ENCODE peak calls at places on chromosome 22, in eight cellular contexts. One of them, this sample, is unnamed.

GRCh38 chr22:46433318-46433717 is 97.8 kb downstream of the TRMU start:
- DNase-seq in GM23248: no peak
- DNase-seq in CD4-positive, CD25-positive, alpha-beta regulatory T cell: no peak
- DNase-seq in kidney: no peak
- DNase-seq in lung: no peak
- DNase-seq in mammary epithelial cell: no peak
- DNase-seq in osteoblast: no peak
- DNase-seq in neuronal stem cell: no peak
- DNase-seq in this sample: no peak

GRCh38 chr22:28435271-28435825 is 244.3 kb downstream of the TTC28 start:
- DNase-seq in osteoblast: no peak
- DNase-seq in neuronal stem cell: no peak
- DNase-seq in CD4-positive, CD25-positive, alpha-beta regulatory T cell: no peak
- DNase-seq in GM23248: peak; percentile 37
- DNase-seq in mammary epithelial cell: peak; percentile 47
- DNase-seq in lung: peak; percentile 45
- DNase-seq in kidney: no peak
- DNase-seq in this sample: no peak

GRCh38 chr22:46104170-46104880 is 46.0 kb upstream of the PPARA start:
- DNase-seq in kidney: no peak
- DNase-seq in GM23248: peak; percentile 50
- DNase-seq in mammary epithelial cell: peak; percentile 46
- DNase-seq in neuronal stem cell: no peak
- DNase-seq in CD4-positive, CD25-positive, alpha-beta regulatory T cell: no peak
- DNase-seq in osteoblast: no peak
- DNase-seq in lung: no peak
- DNase-seq in this sample: no peak

GRCh38 chr22:41682033-41682807 is 6.4 kb downstream of the SNU13 start:
- DNase-seq in neuronal stem cell: peak; percentile 66
- DNase-seq in GM23248: peak; percentile 88
- DNase-seq in mammary epithelial cell: peak; percentile 75
- DNase-seq in CD4-positive, CD25-positive, alpha-beta regulatory T cell: peak; percentile 88
- DNase-seq in kidney: peak; percentile 95
- DNase-seq in lung: peak; percentile 88
- DNase-seq in osteoblast: peak; percentile 95
- DNase-seq in this sample: peak; percentile 76

GRCh38 chr22:32695451-32695891 is 106.0 kb upstream of the TIMP3 start:
- DNase-seq in CD4-positive, CD25-positive, alpha-beta regulatory T cell: no peak
- DNase-seq in mammary epithelial cell: peak; percentile 69
- DNase-seq in neuronal stem cell: no peak
- DNase-seq in lung: no peak
- DNase-seq in GM23248: peak; percentile 88
- DNase-seq in osteoblast: peak; percentile 91
- DNase-seq in kidney: no peak
- DNase-seq in this sample: no peak

GRCh38 chr22:45064313-45065268 is 54.8 kb upstream of the PHF21B start:
- DNase-seq in GM23248: peak; percentile 91
- DNase-seq in osteoblast: peak; percentile 96
- DNase-seq in CD4-positive, CD25-positive, alpha-beta regulatory T cell: peak; percentile 5
- DNase-seq in lung: no peak
- DNase-seq in neuronal stem cell: no peak
- DNase-seq in mammary epithelial cell: peak; percentile 92
- DNase-seq in kidney: no peak
- DNase-seq in this sample: no peak

GRCh38 chr22:19178659-19179471 is at the start of gene SLC25A1:
- DNase-seq in osteoblast: peak; percentile 99
- DNase-seq in lung: peak; percentile 90
- DNase-seq in CD4-positive, CD25-positive, alpha-beta regulatory T cell: peak; percentile 50
- DNase-seq in GM23248: peak; percentile 94
- DNase-seq in neuronal stem cell: peak; percentile 90
- DNase-seq in kidney: peak; percentile 96
- DNase-seq in mammary epithelial cell: peak; percentile 88
- DNase-seq in this sample: peak; percentile 60

GRCh38 chr22:17258015-17258827 is 39.0 kb upstream of the ADA2 start:
- DNase-seq in GM23248: peak; percentile 15
- DNase-seq in CD4-positive, CD25-positive, alpha-beta regulatory T cell: peak; percentile 52
- DNase-seq in lung: peak; percentile 42
- DNase-seq in kidney: peak; percentile 85
- DNase-seq in neuronal stem cell: peak; percentile 75
- DNase-seq in osteoblast: peak; percentile 56
- DNase-seq in mammary epithelial cell: peak; percentile 65
- DNase-seq in this sample: peak; percentile 56

GRCh38 chr22:19576460-19577421 is 52.5 kb upstream of the CLDN5 start:
- DNase-seq in CD4-positive, CD25-positive, alpha-beta regulatory T cell: no peak
- DNase-seq in mammary epithelial cell: peak; percentile 83
- DNase-seq in GM23248: peak; percentile 87
- DNase-seq in neuronal stem cell: no peak
- DNase-seq in kidney: no peak
- DNase-seq in lung: no peak
- DNase-seq in osteoblast: peak; percentile 94
- DNase-seq in this sample: no peak

GRCh38 chr22:36913431-36914382 is at the start of gene CSF2RB:
- DNase-seq in lung: peak; percentile 58
- DNase-seq in CD4-positive, CD25-positive, alpha-beta regulatory T cell: no peak
- DNase-seq in osteoblast: peak; percentile 19
- DNase-seq in mammary epithelial cell: no peak
- DNase-seq in GM23248: no peak
- DNase-seq in neuronal stem cell: no peak
- DNase-seq in kidney: peak; percentile 67
- DNase-seq in this sample: no peak
- H3K4me3 ChIP-seq in lung: peak within 1 kb of the TSS; percentile 21
- H3K4me3 ChIP-seq in CD4-positive, CD25-positive, alpha-beta regulatory T cell: peak within 1 kb of the TSS; percentile 89
- H3K4me3 ChIP-seq in osteoblast: no peak within 1 kb of the TSS
- H3K4me3 ChIP-seq in mammary epithelial cell: no peak within 1 kb of the TSS
- H3K4me3 ChIP-seq in GM23248: no peak within 1 kb of the TSS
- H3K4me3 ChIP-seq in neuronal stem cell: peak within 1 kb of the TSS; percentile 23
- H3K4me3 ChIP-seq in kidney: no peak within 1 kb of the TSS
- H3K4me3 ChIP-seq in this sample: no peak within 1 kb of the TSS

DNA sequence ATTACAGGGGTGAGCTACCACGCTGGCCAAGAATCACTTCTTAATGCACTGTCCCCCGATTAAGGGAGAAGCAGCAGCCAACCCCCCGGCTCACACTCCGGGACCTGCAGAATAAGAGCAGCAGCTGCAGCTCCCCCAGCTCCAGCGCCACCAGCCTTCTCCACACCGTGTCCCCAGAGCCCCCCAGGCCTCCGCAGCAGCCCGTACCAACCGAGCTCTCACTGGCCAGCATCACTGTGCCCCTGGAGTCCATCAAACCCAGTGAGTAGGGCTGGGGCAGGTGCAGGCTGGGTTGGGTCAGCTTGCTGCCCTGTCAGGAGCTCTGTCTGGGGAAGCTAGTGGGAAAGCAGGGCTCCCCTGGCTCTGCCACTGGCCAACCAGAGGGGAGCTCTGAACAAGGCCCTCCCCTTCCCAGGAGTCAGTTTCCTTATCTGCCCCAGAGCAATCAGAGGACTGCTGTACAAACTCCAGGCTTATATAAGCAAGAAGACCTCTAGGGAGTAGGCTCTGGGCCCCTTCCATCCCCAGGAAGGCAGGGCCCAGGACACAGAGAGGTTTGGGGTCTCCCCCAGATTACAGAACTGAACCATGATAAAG is 8.5 kb upstream of the SH3BP1 start:
- DNase-seq in mammary epithelial cell: no peak
- DNase-seq in lung: no peak
- DNase-seq in CD4-positive, CD25-positive, alpha-beta regulatory T cell: no peak
- DNase-seq in kidney: no peak
- DNase-seq in osteoblast: peak; percentile 74
- DNase-seq in GM23248: no peak
- DNase-seq in neuronal stem cell: no peak
- DNase-seq in this sample: no peak
- H3K4me1 ChIP-seq in mammary epithelial cell: peaks cover 8% of the 10 kb centered on the region
- H3K4me1 ChIP-seq in lung: peaks cover 7% of the 10 kb centered on the region
- H3K4me1 ChIP-seq in CD4-positive, CD25-positive, alpha-beta regulatory T cell: peaks cover 83% of the 10 kb centered on the region
- H3K4me1 ChIP-seq in kidney: peaks cover 22% of the 10 kb centered on the region
- H3K4me1 ChIP-seq in osteoblast: peaks cover 20% of the 10 kb centered on the region
- H3K4me1 ChIP-seq in GM23248: peaks cover 22% of the 10 kb centered on the region
- H3K4me1 ChIP-seq in neuronal stem cell: peaks cover 22% of the 10 kb centered on the region
- H3K4me1 ChIP-seq in this sample: peaks cover 77% of the 10 kb centered on the region

DNA sequence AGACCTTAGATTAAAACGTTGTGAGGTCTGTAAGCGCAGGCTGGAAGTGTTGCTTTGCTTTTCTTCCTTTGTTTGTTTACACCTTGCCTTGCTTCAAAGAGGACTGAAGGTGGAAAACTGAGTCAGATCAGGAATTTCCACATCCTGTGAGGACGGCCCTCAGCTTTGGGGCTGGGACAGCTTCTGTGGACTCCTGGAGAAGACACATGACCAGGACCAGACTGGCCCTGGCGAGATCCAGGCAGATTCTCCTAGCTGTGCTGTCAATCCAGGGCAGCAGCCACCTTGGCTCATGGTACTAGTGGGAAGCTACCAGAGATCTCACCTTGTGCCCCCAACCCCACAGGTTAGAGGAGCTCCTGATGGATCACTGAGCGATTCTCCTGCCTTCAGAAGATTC is 1461.9 kb downstream of the TBC1D22A start:
- DNase-seq in GM23248: no peak
- DNase-seq in kidney: no peak
- DNase-seq in CD4-positive, CD25-positive, alpha-beta regulatory T cell: no peak
- DNase-seq in lung: no peak
- DNase-seq in osteoblast: no peak
- DNase-seq in mammary epithelial cell: no peak
- DNase-seq in neuronal stem cell: no peak
- DNase-seq in this sample: no peak
- H3K9me3 ChIP-seq in GM23248: no peaks in the 10 kb centered on the region
- H3K9me3 ChIP-seq in kidney: no peaks in the 10 kb centered on the region
- H3K9me3 ChIP-seq in CD4-positive, CD25-positive, alpha-beta regulatory T cell: no peaks in the 10 kb centered on the region
- H3K9me3 ChIP-seq in lung: no peaks in the 10 kb centered on the region
- H3K9me3 ChIP-seq in osteoblast: no peaks in the 10 kb centered on the region
- H3K9me3 ChIP-seq in mammary epithelial cell: peaks cover 52% of the 10 kb centered on the region
- H3K9me3 ChIP-seq in neuronal stem cell: no peaks in the 10 kb centered on the region
- H3K9me3 ChIP-seq in this sample: no peaks in the 10 kb centered on the region

GRCh38 chr22:23569291-23569690 is 10.8 kb downstream of the IGLL1 start:
- DNase-seq in CD4-positive, CD25-positive, alpha-beta regulatory T cell: no peak
- DNase-seq in lung: no peak
- DNase-seq in mammary epithelial cell: no peak
- DNase-seq in GM23248: no peak
- DNase-seq in kidney: peak; percentile 36
- DNase-seq in osteoblast: no peak
- DNase-seq in neuronal stem cell: no peak
- DNase-seq in this sample: no peak

GRCh38 chr22:23565942-23566715 is 14.0 kb downstream of the IGLL1 start:
- DNase-seq in osteoblast: peak; percentile 77
- DNase-seq in CD4-positive, CD25-positive, alpha-beta regulatory T cell: no peak
- DNase-seq in GM23248: no peak
- DNase-seq in mammary epithelial cell: no peak
- DNase-seq in kidney: peak; percentile 77
- DNase-seq in lung: no peak
- DNase-seq in neuronal stem cell: peak; percentile 55
- DNase-seq in this sample: no peak

GRCh38 chr22:23564276-23564675 is 15.8 kb downstream of the IGLL1 start:
- DNase-seq in osteoblast: peak; percentile 81
- DNase-seq in neuronal stem cell: no peak
- DNase-seq in mammary epithelial cell: no peak
- DNase-seq in CD4-positive, CD25-positive, alpha-beta regulatory T cell: no peak
- DNase-seq in GM23248: no peak
- DNase-seq in kidney: peak; percentile 39
- DNase-seq in lung: no peak
- DNase-seq in this sample: no peak

GRCh38 chr22:23565288-23565941 is 14.7 kb downstream of the IGLL1 start:
- DNase-seq in mammary epithelial cell: no peak
- DNase-seq in CD4-positive, CD25-positive, alpha-beta regulatory T cell: no peak
- DNase-seq in lung: no peak
- DNase-seq in neuronal stem cell: peak; percentile 31
- DNase-seq in osteoblast: peak; percentile 84
- DNase-seq in kidney: peak; percentile 75
- DNase-seq in GM23248: no peak
- DNase-seq in this sample: no peak

GRCh38 chr22:23566716-23567475 is 13.2 kb downstream of the IGLL1 start:
- DNase-seq in neuronal stem cell: no peak
- DNase-seq in GM23248: no peak
- DNase-seq in mammary epithelial cell: no peak
- DNase-seq in kidney: peak; percentile 64
- DNase-seq in lung: no peak
- DNase-seq in osteoblast: peak; percentile 72
- DNase-seq in CD4-positive, CD25-positive, alpha-beta regulatory T cell: no peak
- DNase-seq in this sample: no peak
- H3K4me3 ChIP-seq in neuronal stem cell: peak overlapping the region; percentile 71
- H3K4me3 ChIP-seq in GM23248: no peak overlapping the region
- H3K4me3 ChIP-seq in mammary epithelial cell: no peak overlapping the region
- H3K4me3 ChIP-seq in kidney: no peak overlapping the region
- H3K4me3 ChIP-seq in lung: no peak overlapping the region
- H3K4me3 ChIP-seq in osteoblast: no peak overlapping the region
- H3K4me3 ChIP-seq in CD4-positive, CD25-positive, alpha-beta regulatory T cell: no peak overlapping the region
- H3K4me3 ChIP-seq in this sample: no peak overlapping the region

GRCh38 chr22:50672041-50672440 is 582 bp upstream of the SHANK3 start:
- DNase-seq in kidney: no peak
- DNase-seq in neuronal stem cell: no peak
- DNase-seq in CD4-positive, CD25-positive, alpha-beta regulatory T cell: no peak
- DNase-seq in lung: no peak
- DNase-seq in mammary epithelial cell: no peak
- DNase-seq in GM23248: no peak
- DNase-seq in osteoblast: peak; percentile 80
- DNase-seq in this sample: no peak
- H3K4me1 ChIP-seq in kidney: peaks cover 3% of the 10 kb centered on the region
- H3K4me1 ChIP-seq in neuronal stem cell: peaks cover 12% of the 10 kb centered on the region
- H3K4me1 ChIP-seq in CD4-positive, CD25-positive, alpha-beta regulatory T cell: peaks cover 11% of the 10 kb centered on the region
- H3K4me1 ChIP-seq in lung: no peaks in the 10 kb centered on the region
- H3K4me1 ChIP-seq in mammary epithelial cell: peaks cover 15% of the 10 kb centered on the region
- H3K4me1 ChIP-seq in GM23248: no peaks in the 10 kb centered on the region
- H3K4me1 ChIP-seq in osteoblast: no peaks in the 10 kb centered on the region
- H3K4me1 ChIP-seq in this sample: peaks cover 11% of the 10 kb centered on the region

GRCh38 chr22:36467946-36468345 is 13.5 kb downstream of the TXN2 start:
- DNase-seq in mammary epithelial cell: peak; percentile 91
- DNase-seq in GM23248: peak; percentile 89
- DNase-seq in lung: no peak
- DNase-seq in kidney: no peak
- DNase-seq in neuronal stem cell: no peak
- DNase-seq in CD4-positive, CD25-positive, alpha-beta regulatory T cell: no peak
- DNase-seq in osteoblast: peak; percentile 97
- DNase-seq in this sample: no peak
- H3K9me3 ChIP-seq in mammary epithelial cell: no peaks in the 10 kb centered on the region
- H3K9me3 ChIP-seq in GM23248: no peaks in the 10 kb centered on the region
- H3K9me3 ChIP-seq in lung: no peaks in the 10 kb centered on the region
- H3K9me3 ChIP-seq in kidney: no peaks in the 10 kb centered on the region
- H3K9me3 ChIP-seq in neuronal stem cell: no peaks in the 10 kb centered on the region
- H3K9me3 ChIP-seq in CD4-positive, CD25-positive, alpha-beta regulatory T cell: no peaks in the 10 kb centered on the region
- H3K9me3 ChIP-seq in osteoblast: no peaks in the 10 kb centered on the region
- H3K9me3 ChIP-seq in this sample: no peaks in the 10 kb centered on the region

GRCh38 chr22:37831472-37831871 is 8.3 kb downstream of the GALR3 start:
- DNase-seq in lung: no peak
- DNase-seq in mammary epithelial cell: no peak
- DNase-seq in kidney: no peak
- DNase-seq in neuronal stem cell: no peak
- DNase-seq in CD4-positive, CD25-positive, alpha-beta regulatory T cell: no peak
- DNase-seq in GM23248: no peak
- DNase-seq in osteoblast: peak; percentile 30
- DNase-seq in this sample: no peak
- H3K4me3 ChIP-seq in lung: no peak overlapping the region
- H3K4me3 ChIP-seq in mammary epithelial cell: no peak overlapping the region
- H3K4me3 ChIP-seq in kidney: no peak overlapping the region
- H3K4me3 ChIP-seq in neuronal stem cell: no peak overlapping the region
- H3K4me3 ChIP-seq in CD4-positive, CD25-positive, alpha-beta regulatory T cell: no peak overlapping the region
- H3K4me3 ChIP-seq in GM23248: no peak overlapping the region
- H3K4me3 ChIP-seq in osteoblast: no peak overlapping the region
- H3K4me3 ChIP-seq in this sample: no peak overlapping the region

DNA sequence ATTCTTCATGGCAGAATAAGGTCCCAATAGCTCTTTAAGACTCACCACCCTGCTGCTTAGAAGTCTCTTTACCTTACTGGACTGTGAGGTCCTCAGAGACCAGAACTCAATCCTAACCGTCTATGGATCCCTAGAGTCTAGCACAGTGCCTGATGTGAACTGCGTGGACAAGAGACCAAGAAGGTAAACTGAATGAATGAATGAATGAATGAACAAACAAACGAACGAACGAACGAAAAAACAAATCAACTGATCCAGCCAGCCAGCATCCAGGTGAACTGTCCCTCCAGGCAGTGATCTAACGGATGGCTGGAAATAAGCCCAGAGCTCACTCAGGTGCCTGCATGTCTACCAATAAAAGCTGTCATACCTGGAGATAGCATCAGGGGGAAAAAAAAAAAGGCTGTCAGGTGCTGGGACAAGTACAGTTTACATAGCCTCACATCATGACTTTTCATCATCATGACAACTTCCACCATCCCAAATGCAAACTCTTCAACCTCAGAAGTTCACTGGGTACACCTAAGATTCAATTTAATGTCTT is 59.8 kb downstream of the PACSIN2 start:
- DNase-seq in mammary epithelial cell: peak; percentile 55
- DNase-seq in neuronal stem cell: no peak
- DNase-seq in osteoblast: no peak
- DNase-seq in lung: no peak
- DNase-seq in GM23248: no peak
- DNase-seq in kidney: no peak
- DNase-seq in CD4-positive, CD25-positive, alpha-beta regulatory T cell: no peak
- DNase-seq in this sample: no peak
- H3K4me1 ChIP-seq in mammary epithelial cell: peaks cover 43% of the 10 kb centered on the region
- H3K4me1 ChIP-seq in neuronal stem cell: peaks cover 25% of the 10 kb centered on the region
- H3K4me1 ChIP-seq in osteoblast: peaks cover 17% of the 10 kb centered on the region
- H3K4me1 ChIP-seq in lung: peaks cover 13% of the 10 kb centered on the region
- H3K4me1 ChIP-seq in GM23248: peaks cover 7% of the 10 kb centered on the region
- H3K4me1 ChIP-seq in kidney: peaks cover 17% of the 10 kb centered on the region
- H3K4me1 ChIP-seq in CD4-positive, CD25-positive, alpha-beta regulatory T cell: no peaks in the 10 kb centered on the region
- H3K4me1 ChIP-seq in this sample: peaks cover 29% of the 10 kb centered on the region

This sample was measured in CD8-positive, alpha-beta memory T cell.